ENCODE peak calls at places on chromosomes 2 and 18, in five cellular contexts. R, E, N, X and O are unnamed samples.

GRCh38 chr18:38930881-38931753 is 1365.5 kb upstream of the CELF4 start:
- DNase-seq in X (no peak), R (peak; percentile 23), E (no peak), N (no peak), O (peak; percentile 6)

GRCh38 chr2:43521568-43521967 is 74.3 kb downstream of the THADA start:
- DNase-seq in R (no peak), N (no peak), E (no peak), X (no peak), O (no peak)

GRCh38 chr2:56474412-56475158 is 290.8 kb downstream of the CCDC85A start:
- DNase-seq in X (no peak), R (no peak), N (no peak), E (peak; percentile 46), O (no peak)

GRCh38 chr2:62231541-62231940 is 35.6 kb downstream of the B3GNT2 start:
- DNase-seq in R (no peak), N (no peak), E (peak; percentile 75), X (no peak), O (no peak)

GRCh38 chr2:158779621-158780020 is 15.5 kb upstream of the DAPL1 start:
- DNase-seq in R (no peak), N (no peak), E (no peak), X (no peak), O (no peak)

GRCh38 chr2:119480184-119480583 is 44.1 kb downstream of the SCTR start:
- DNase-seq in X (no peak), N (peak; percentile 10), R (no peak), E (no peak), O (no peak)

GRCh38 chr2:177889812-177890460 is 182.6 kb downstream of the PDE11A start:
- DNase-seq in E (no peak), R (no peak), N (no peak), X (no peak), O (peak; percentile 5)

GRCh38 chr2:20990446-20990988 is 53.4 kb downstream of the APOB start:
- DNase-seq in N (no peak), E (no peak), R (no peak), X (no peak), O (no peak)

GRCh38 chr18:8253943-8254342 is 355.3 kb upstream of the RAB12 start:
- DNase-seq in X (no peak), N (no peak), R (no peak), E (peak; percentile 61), O (no peak)

GRCh38 chr2:237874585-237875161 is 15.2 kb downstream of the RAMP1 start:
- DNase-seq in E (no peak), N (no peak), R (no peak), X (no peak), O (peak; percentile 59)

GRCh38 chr2:39241588-39241987 is 2.2 kb downstream of the CDKL4 start:
- DNase-seq in R (no peak), N (no peak), E (no peak), X (no peak), O (no peak)

GRCh38 chr2:10302479-10303173 is at the start of gene HPCAL1:
- DNase-seq in X (peak; percentile 84), R (peak; percentile 98), E (peak; percentile 92), N (peak; percentile 92), O (peak; percentile 99)
- H3K4me3 ChIP-seq in X (peak within 1 kb of the TSS; percentile 75), R (peak within 1 kb of the TSS; percentile 45), E (peak within 1 kb of the TSS; percentile 79), N (peak within 1 kb of the TSS; percentile 94), O (peak within 1 kb of the TSS; percentile 51)

DNA sequence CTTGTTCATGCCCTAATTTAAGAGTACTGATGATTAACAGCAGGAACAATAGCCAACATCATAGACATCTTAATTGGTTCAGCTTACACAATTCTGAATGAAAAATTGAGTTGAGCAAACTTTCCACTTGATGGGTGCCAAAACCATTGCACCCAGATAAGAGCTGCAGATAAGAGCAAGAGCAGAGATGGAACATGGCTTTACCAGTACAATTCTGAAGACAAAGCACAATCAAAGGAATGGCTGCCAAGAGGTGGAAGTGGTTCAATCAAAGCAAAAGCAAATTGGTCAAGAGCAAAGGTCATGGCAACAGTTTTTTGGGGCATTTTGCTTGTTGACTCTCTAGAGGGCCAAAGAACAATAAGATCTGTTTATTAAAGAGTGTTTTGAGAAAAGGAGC is 65.6 kb upstream of the ATP5MC3 start:
- DNase-seq in E (no peak), R (no peak), N (no peak), X (no peak), O (no peak)
- H3K27me3 ChIP-seq in E (no peaks in the 10 kb centered on the region), R (no peaks in the 10 kb centered on the region), N (no peaks in the 10 kb centered on the region), X (no peaks in the 10 kb centered on the region), O (no peaks in the 10 kb centered on the region)

DNA sequence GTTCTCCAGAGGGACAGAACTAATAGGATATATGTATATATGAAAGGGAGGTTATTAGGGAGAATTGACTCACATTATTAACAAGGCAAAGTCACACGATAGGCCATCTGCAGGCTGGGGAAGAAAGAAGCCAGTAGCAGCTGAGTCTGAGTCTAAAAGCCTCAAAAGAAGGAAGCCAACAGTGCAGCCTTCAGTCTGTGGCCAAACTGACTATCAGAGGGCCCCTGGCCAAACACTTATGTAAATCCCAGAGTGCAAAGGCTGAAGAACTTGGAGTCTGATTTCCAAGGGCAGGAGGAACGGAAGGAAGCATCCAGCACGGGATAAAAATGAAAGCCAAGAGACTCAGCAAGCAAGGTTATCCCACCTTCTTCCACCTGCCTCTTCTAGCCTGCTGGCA is 108.0 kb upstream of the LDLRAD4 start:
- DNase-seq in X (no peak), E (no peak), R (no peak), N (no peak), O (no peak)
- H3K36me3 ChIP-seq in X (peaks cover 24% of the 10 kb centered on the region), E (peaks cover 23% of the 10 kb centered on the region), R (peaks cover 6% of the 10 kb centered on the region), N (no peaks in the 10 kb centered on the region), O (peaks cover 8% of the 10 kb centered on the region)

GRCh38 chr2:230227216-230227615 is 1.7 kb downstream of the SP140 start:
- DNase-seq in E (no peak), N (no peak), R (no peak), X (no peak), O (no peak)

GRCh38 chr2:230221533-230221932 is 1.7 kb upstream of the SP110 start:
- DNase-seq in X (no peak), N (no peak), R (no peak), E (no peak), O (no peak)

GRCh38 chr2:230226090-230226551 is 585 bp downstream of the SP140 start:
- DNase-seq in E (no peak), X (peak; percentile 23), R (no peak), N (no peak), O (no peak)

GRCh38 chr2:230224458-230224857 is 1.1 kb upstream of the SP140 start:
- DNase-seq in R (no peak), X (no peak), N (no peak), E (no peak), O (no peak)

GRCh38 chr2:230225486-230225885 is at the start of gene SP140:
- DNase-seq in E (no peak), R (no peak), X (peak; percentile 88), N (peak; percentile 41), O (no peak)
- H3K4me3 ChIP-seq in E (no peak within 1 kb of the TSS), R (no peak within 1 kb of the TSS), X (peak within 1 kb of the TSS; percentile 39), N (no peak within 1 kb of the TSS), O (no peak within 1 kb of the TSS)

GRCh38 chr2:195337597-195337996 is 319.4 kb upstream of the SLC39A10 start:
- DNase-seq in E (no peak), R (no peak), X (no peak), N (no peak), O (no peak)

GRCh38 chr2:195338856-195339255 is 318.2 kb upstream of the SLC39A10 start:
- DNase-seq in X (no peak), E (no peak), R (no peak), N (no peak), O (no peak)

GRCh38 chr2:195343942-195344530 is 313.0 kb upstream of the SLC39A10 start:
- DNase-seq in X (no peak), N (no peak), E (no peak), R (no peak), O (no peak)

GRCh38 chr2:195342105-195342504 is 314.9 kb upstream of the SLC39A10 start:
- DNase-seq in R (no peak), X (no peak), E (no peak), N (no peak), O (no peak)

DNA sequence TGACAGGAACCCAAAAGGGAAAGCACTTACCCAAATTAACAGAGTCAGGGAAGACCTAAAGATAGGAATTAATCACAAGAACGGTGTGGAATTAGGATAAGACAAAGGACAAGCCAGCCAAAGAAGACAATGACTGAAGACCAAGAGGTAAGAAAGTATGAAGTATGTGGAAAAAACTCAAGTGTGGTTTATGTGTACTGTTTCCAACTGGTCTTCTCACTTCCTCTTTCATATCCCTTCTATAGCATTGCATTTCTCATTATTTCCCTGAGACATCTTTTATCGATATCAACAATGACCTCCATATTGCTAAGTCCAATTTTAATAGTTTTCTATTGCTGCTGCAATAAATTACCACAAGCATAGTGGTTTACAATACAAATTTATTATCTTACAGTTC is 313.5 kb upstream of the SLC39A10 start:
- DNase-seq in N (no peak), X (no peak), R (no peak), E (no peak), O (no peak)
- H3K27me3 ChIP-seq in N (no peaks in the 10 kb centered on the region), X (no peaks in the 10 kb centered on the region), R (no peaks in the 10 kb centered on the region), E (no peaks in the 10 kb centered on the region), O (no peaks in the 10 kb centered on the region)

GRCh38 chr2:88746929-88747490 is 55.5 kb downstream of the RPIA start:
- DNase-seq in R (no peak), E (no peak), X (no peak), N (no peak), O (no peak)

GRCh38 chr2:88751770-88752169 is 60.3 kb downstream of the RPIA start:
- DNase-seq in R (no peak), E (no peak), X (peak; percentile 20), N (no peak), O (no peak)

DNA sequence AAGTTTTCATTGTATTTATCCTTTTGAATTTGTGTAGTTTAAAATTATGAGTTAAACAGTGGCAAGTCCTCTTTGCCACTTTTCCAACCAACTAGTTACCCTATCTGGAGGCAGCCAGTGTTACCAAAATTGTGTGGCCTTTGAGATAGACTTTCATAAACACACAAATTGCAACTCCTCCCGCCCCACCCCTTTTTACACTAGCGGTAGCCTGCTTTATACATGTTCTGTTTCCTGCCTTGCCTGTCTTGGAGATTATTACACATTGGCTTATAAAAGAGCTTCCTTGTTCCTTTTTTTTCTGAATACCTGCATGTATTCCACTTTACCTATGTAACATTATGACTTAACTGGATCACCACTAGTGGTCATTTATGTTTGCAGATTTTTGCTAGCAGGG is 56.5 kb downstream of the RPIA start:
- DNase-seq in E (no peak), R (no peak), N (peak; percentile 75), X (no peak), O (no peak)
- H3K36me3 ChIP-seq in E (peaks cover 9% of the 10 kb centered on the region), R (peaks cover 1% of the 10 kb centered on the region), N (no peaks in the 10 kb centered on the region), X (peaks cover 19% of the 10 kb centered on the region), O (no peaks in the 10 kb centered on the region)

DNA sequence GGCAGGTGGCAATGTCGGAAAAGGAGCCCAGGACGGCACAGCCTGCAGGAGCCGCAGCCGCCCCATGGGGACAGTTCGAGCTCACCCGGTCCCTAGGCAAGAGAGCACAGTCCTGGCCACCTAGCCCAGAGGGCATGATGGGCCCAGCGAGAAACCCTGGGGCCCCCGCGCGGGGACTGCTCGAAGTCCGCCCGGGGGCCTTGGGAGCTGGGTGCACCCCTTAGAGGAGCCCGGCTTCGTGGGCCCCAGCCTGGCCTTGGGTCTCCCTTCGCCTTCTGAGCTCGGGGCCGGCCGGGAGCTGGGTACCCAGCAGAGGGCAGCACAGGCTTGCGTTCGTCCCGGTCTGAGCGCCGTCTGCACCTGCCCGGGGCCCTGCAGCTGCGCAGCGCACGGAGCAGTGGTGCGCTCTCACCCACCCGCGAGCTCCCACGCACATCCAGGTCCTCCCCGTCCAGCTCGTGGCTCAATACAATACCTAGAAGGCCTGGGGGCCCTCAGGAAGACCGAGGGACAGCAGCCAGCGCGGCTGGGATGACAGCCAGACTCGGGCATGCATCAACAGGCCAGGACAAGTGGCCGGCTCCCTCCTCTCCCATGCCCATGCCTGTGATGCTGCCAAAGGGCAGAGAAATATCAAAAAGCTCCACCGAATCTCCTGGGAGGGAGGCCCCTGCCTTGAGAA is 96.2 kb upstream of the ZNF532 start:
- DNase-seq in N (peak; percentile 69), E (peak; percentile 88), X (peak; percentile 53), R (peak; percentile 70), O (peak; percentile 95)
- H3K4me3 ChIP-seq in N (peak overlapping the region; percentile 12), E (no peak overlapping the region), X (no peak overlapping the region), R (no peak overlapping the region), O (peak overlapping the region; percentile 16)